ENCODE peak calls at places on chromosomes 7 and 10, in nine cellular contexts. One of them, this sample, is unnamed.

GRCh38 chr10:27912241-27912640 is 86.6 kb downstream of the ODAD2 start:
- DNase-seq in heart right ventricle: no peak
- DNase-seq in nephron progenitor cell: no peak
- DNase-seq in NCI-H2081: no peak
- DNase-seq in skeletal muscle cell: no peak
- DNase-seq in iPS DF 19.7: no peak
- DNase-seq in prostate gland: no peak
- DNase-seq in dorsolateral prefrontal cortex: no peak
- DNase-seq in RCC 7860: no peak
- DNase-seq in this sample: no peak

GRCh38 chr7:141754939-141755338 is 9.0 kb upstream of the TAS2R3 start:
- DNase-seq in heart right ventricle: no peak
- DNase-seq in nephron progenitor cell: peak
- DNase-seq in NCI-H2081: peak
- DNase-seq in skeletal muscle cell: no peak
- DNase-seq in iPS DF 19.7: no peak
- DNase-seq in prostate gland: no peak
- DNase-seq in dorsolateral prefrontal cortex: no peak
- DNase-seq in RCC 7860: peak
- DNase-seq in this sample: peak

GRCh38 chr7:45985902-45986301 is 64.8 kb upstream of the IGFBP3 start:
- DNase-seq in heart right ventricle: no peak
- DNase-seq in nephron progenitor cell: no peak
- DNase-seq in NCI-H2081: no peak
- DNase-seq in skeletal muscle cell: peak
- DNase-seq in iPS DF 19.7: no peak
- DNase-seq in prostate gland: no peak
- DNase-seq in dorsolateral prefrontal cortex: no peak
- DNase-seq in RCC 7860: peak
- DNase-seq in this sample: no peak

GRCh38 chr7:138752568-138753518 is 45.0 kb upstream of the TMEM213 start:
- DNase-seq in heart right ventricle: peak
- DNase-seq in nephron progenitor cell: no peak
- DNase-seq in NCI-H2081: peak
- DNase-seq in skeletal muscle cell: no peak
- DNase-seq in iPS DF 19.7: no peak
- DNase-seq in prostate gland: peak
- DNase-seq in dorsolateral prefrontal cortex: no peak
- DNase-seq in RCC 7860: peak
- DNase-seq in this sample: no peak

GRCh38 chr7:19747740-19748339 is 25.6 kb downstream of the TMEM196 start:
- DNase-seq in heart right ventricle: no peak
- DNase-seq in nephron progenitor cell: peak
- DNase-seq in NCI-H2081: peak
- DNase-seq in skeletal muscle cell: no peak
- DNase-seq in iPS DF 19.7: no peak
- DNase-seq in prostate gland: no peak
- DNase-seq in dorsolateral prefrontal cortex: no peak
- DNase-seq in RCC 7860: peak
- DNase-seq in this sample: peak

GRCh38 chr10:110346914-110347313 is 42.2 kb upstream of the SMNDC1 start:
- DNase-seq in heart right ventricle: no peak
- DNase-seq in nephron progenitor cell: no peak
- DNase-seq in NCI-H2081: no peak
- DNase-seq in skeletal muscle cell: no peak
- DNase-seq in iPS DF 19.7: no peak
- DNase-seq in prostate gland: no peak
- DNase-seq in dorsolateral prefrontal cortex: no peak
- DNase-seq in RCC 7860: no peak
- DNase-seq in this sample: no peak

GRCh38 chr10:79444243-79445119 is 943 bp downstream of the ZCCHC24 start:
- DNase-seq in heart right ventricle: peak
- DNase-seq in nephron progenitor cell: peak
- DNase-seq in NCI-H2081: peak
- DNase-seq in skeletal muscle cell: no peak
- DNase-seq in iPS DF 19.7: no peak
- DNase-seq in prostate gland: peak
- DNase-seq in dorsolateral prefrontal cortex: no peak
- DNase-seq in RCC 7860: peak
- DNase-seq in this sample: peak

GRCh38 chr7:12389089-12389700 is 14.5 kb downstream of the VWDE start:
- DNase-seq in heart right ventricle: peak
- DNase-seq in nephron progenitor cell: peak
- DNase-seq in NCI-H2081: peak
- DNase-seq in skeletal muscle cell: peak
- DNase-seq in iPS DF 19.7: no peak
- DNase-seq in prostate gland: peak
- DNase-seq in dorsolateral prefrontal cortex: no peak
- DNase-seq in RCC 7860: peak
- DNase-seq in this sample: peak

GRCh38 chr10:75402486-75403143 is 1.1 kb upstream of the ZNF503 start:
- DNase-seq in heart right ventricle: peak
- DNase-seq in nephron progenitor cell: peak
- DNase-seq in NCI-H2081: peak
- DNase-seq in skeletal muscle cell: no peak
- DNase-seq in iPS DF 19.7: no peak
- DNase-seq in prostate gland: peak
- DNase-seq in dorsolateral prefrontal cortex: no peak
- DNase-seq in RCC 7860: peak
- DNase-seq in this sample: no peak

GRCh38 chr10:74900297-74900696 is 73.9 kb downstream of the KAT6B start:
- DNase-seq in heart right ventricle: no peak
- DNase-seq in nephron progenitor cell: no peak
- DNase-seq in NCI-H2081: no peak
- DNase-seq in skeletal muscle cell: no peak
- DNase-seq in iPS DF 19.7: no peak
- DNase-seq in prostate gland: no peak
- DNase-seq in dorsolateral prefrontal cortex: no peak
- DNase-seq in RCC 7860: no peak
- DNase-seq in this sample: peak

GRCh38 chr10:8245131-8246117 is 190.9 kb downstream of the GATA3 start:
- DNase-seq in heart right ventricle: no peak
- DNase-seq in nephron progenitor cell: no peak
- DNase-seq in NCI-H2081: no peak
- DNase-seq in skeletal muscle cell: no peak
- DNase-seq in iPS DF 19.7: no peak
- DNase-seq in prostate gland: no peak
- DNase-seq in dorsolateral prefrontal cortex: no peak
- DNase-seq in RCC 7860: no peak
- DNase-seq in this sample: peak

GRCh38 chr10:47310090-47310505 is 10.1 kb downstream of the GDF10 start:
- DNase-seq in heart right ventricle: no peak
- DNase-seq in nephron progenitor cell: no peak
- DNase-seq in NCI-H2081: no peak
- DNase-seq in skeletal muscle cell: no peak
- DNase-seq in iPS DF 19.7: no peak
- DNase-seq in prostate gland: no peak
- DNase-seq in dorsolateral prefrontal cortex: no peak
- DNase-seq in RCC 7860: no peak
- DNase-seq in this sample: no peak

GRCh38 chr10:3850999-3851937 is 66.3 kb upstream of the KLF6 start:
- DNase-seq in heart right ventricle: no peak
- DNase-seq in nephron progenitor cell: no peak
- DNase-seq in NCI-H2081: no peak
- DNase-seq in skeletal muscle cell: peak
- DNase-seq in iPS DF 19.7: no peak
- DNase-seq in prostate gland: no peak
- DNase-seq in dorsolateral prefrontal cortex: no peak
- DNase-seq in RCC 7860: peak
- DNase-seq in this sample: no peak

GRCh38 chr7:93977551-93977950 is 26.6 kb downstream of the BET1 start:
- DNase-seq in heart right ventricle: no peak
- DNase-seq in nephron progenitor cell: no peak
- DNase-seq in NCI-H2081: no peak
- DNase-seq in skeletal muscle cell: no peak
- DNase-seq in iPS DF 19.7: no peak
- DNase-seq in prostate gland: no peak
- DNase-seq in dorsolateral prefrontal cortex: no peak
- DNase-seq in RCC 7860: no peak
- DNase-seq in this sample: no peak

GRCh38 chr7:155843426-155844018 is 31.3 kb upstream of the SHH start:
- DNase-seq in heart right ventricle: no peak
- DNase-seq in nephron progenitor cell: no peak
- DNase-seq in NCI-H2081: no peak
- DNase-seq in skeletal muscle cell: no peak
- DNase-seq in iPS DF 19.7: no peak
- DNase-seq in prostate gland: no peak
- DNase-seq in dorsolateral prefrontal cortex: no peak
- DNase-seq in RCC 7860: no peak
- DNase-seq in this sample: no peak

GRCh38 chr10:109183366-109183765 is 739.9 kb downstream of the XPNPEP1 start:
- DNase-seq in heart right ventricle: no peak
- DNase-seq in nephron progenitor cell: no peak
- DNase-seq in NCI-H2081: no peak
- DNase-seq in skeletal muscle cell: peak
- DNase-seq in iPS DF 19.7: no peak
- DNase-seq in prostate gland: no peak
- DNase-seq in dorsolateral prefrontal cortex: no peak
- DNase-seq in RCC 7860: no peak
- DNase-seq in this sample: no peak

GRCh38 chr10:8583096-8583495 is 528.6 kb downstream of the GATA3 start:
- DNase-seq in heart right ventricle: no peak
- DNase-seq in nephron progenitor cell: no peak
- DNase-seq in NCI-H2081: no peak
- DNase-seq in skeletal muscle cell: no peak
- DNase-seq in iPS DF 19.7: no peak
- DNase-seq in prostate gland: no peak
- DNase-seq in dorsolateral prefrontal cortex: no peak
- DNase-seq in RCC 7860: peak
- DNase-seq in this sample: no peak

GRCh38 chr7:105581066-105581811 is at the start of gene EFCAB10:
- DNase-seq in heart right ventricle: peak
- DNase-seq in nephron progenitor cell: peak
- DNase-seq in NCI-H2081: peak
- DNase-seq in skeletal muscle cell: no peak
- DNase-seq in iPS DF 19.7: peak
- DNase-seq in prostate gland: peak
- DNase-seq in dorsolateral prefrontal cortex: peak
- DNase-seq in RCC 7860: peak
- DNase-seq in this sample: peak

GRCh38 chr10:69959911-69960310 is 92.7 kb upstream of the MACROH2A2 start:
- DNase-seq in heart right ventricle: no peak
- DNase-seq in nephron progenitor cell: no peak
- DNase-seq in NCI-H2081: no peak
- DNase-seq in skeletal muscle cell: no peak
- DNase-seq in iPS DF 19.7: no peak
- DNase-seq in prostate gland: no peak
- DNase-seq in dorsolateral prefrontal cortex: no peak
- DNase-seq in RCC 7860: no peak
- DNase-seq in this sample: no peak

GRCh38 chr7:69186974-69187373 is 411.3 kb upstream of the AUTS2 start:
- DNase-seq in heart right ventricle: no peak
- DNase-seq in nephron progenitor cell: no peak
- DNase-seq in NCI-H2081: no peak
- DNase-seq in skeletal muscle cell: no peak
- DNase-seq in iPS DF 19.7: no peak
- DNase-seq in prostate gland: no peak
- DNase-seq in dorsolateral prefrontal cortex: no peak
- DNase-seq in RCC 7860: no peak
- DNase-seq in this sample: no peak

GRCh38 chr10:132030898-132031463 is 34.8 kb upstream of the JAKMIP3 start:
- DNase-seq in heart right ventricle: no peak
- DNase-seq in nephron progenitor cell: no peak
- DNase-seq in NCI-H2081: no peak
- DNase-seq in skeletal muscle cell: no peak
- DNase-seq in iPS DF 19.7: no peak
- DNase-seq in prostate gland: no peak
- DNase-seq in dorsolateral prefrontal cortex: no peak
- DNase-seq in RCC 7860: no peak
- DNase-seq in this sample: no peak

GRCh38 chr7:36746347-36746746 is 22.1 kb upstream of the AOAH start:
- DNase-seq in heart right ventricle: no peak
- DNase-seq in nephron progenitor cell: no peak
- DNase-seq in NCI-H2081: no peak
- DNase-seq in skeletal muscle cell: no peak
- DNase-seq in iPS DF 19.7: no peak
- DNase-seq in prostate gland: no peak
- DNase-seq in dorsolateral prefrontal cortex: no peak
- DNase-seq in RCC 7860: peak
- DNase-seq in this sample: no peak

GRCh38 chr7:7274782-7275181 is 92.4 kb downstream of the C1GALT1 start:
- DNase-seq in heart right ventricle: no peak
- DNase-seq in nephron progenitor cell: no peak
- DNase-seq in NCI-H2081: no peak
- DNase-seq in skeletal muscle cell: no peak
- DNase-seq in iPS DF 19.7: no peak
- DNase-seq in prostate gland: no peak
- DNase-seq in dorsolateral prefrontal cortex: no peak
- DNase-seq in RCC 7860: no peak
- DNase-seq in this sample: no peak

GRCh38 chr10:16910795-16911164 is 93.6 kb upstream of the RSU1 start:
- DNase-seq in heart right ventricle: no peak
- DNase-seq in nephron progenitor cell: no peak
- DNase-seq in NCI-H2081: no peak
- DNase-seq in skeletal muscle cell: no peak
- DNase-seq in iPS DF 19.7: no peak
- DNase-seq in prostate gland: no peak
- DNase-seq in dorsolateral prefrontal cortex: no peak
- DNase-seq in RCC 7860: no peak
- DNase-seq in this sample: no peak

GRCh38 chr7:142838461-142839213 is 16.2 kb upstream of the EPHB6 start:
- DNase-seq in heart right ventricle: no peak
- DNase-seq in nephron progenitor cell: no peak
- DNase-seq in NCI-H2081: no peak
- DNase-seq in skeletal muscle cell: no peak
- DNase-seq in iPS DF 19.7: no peak
- DNase-seq in prostate gland: no peak
- DNase-seq in dorsolateral prefrontal cortex: no peak
- DNase-seq in RCC 7860: no peak
- DNase-seq in this sample: no peak

GRCh38 chr7:108246227-108246837 is 116.2 kb upstream of the LAMB4 start:
- DNase-seq in heart right ventricle: no peak
- DNase-seq in nephron progenitor cell: peak
- DNase-seq in NCI-H2081: no peak
- DNase-seq in skeletal muscle cell: peak
- DNase-seq in iPS DF 19.7: no peak
- DNase-seq in prostate gland: no peak
- DNase-seq in dorsolateral prefrontal cortex: no peak
- DNase-seq in RCC 7860: peak
- DNase-seq in this sample: peak

GRCh38 chr10:102086196-102086595 is 21.0 kb downstream of the HPS6 start:
- DNase-seq in heart right ventricle: no peak
- DNase-seq in nephron progenitor cell: no peak
- DNase-seq in NCI-H2081: no peak
- DNase-seq in skeletal muscle cell: no peak
- DNase-seq in iPS DF 19.7: no peak
- DNase-seq in prostate gland: no peak
- DNase-seq in dorsolateral prefrontal cortex: no peak
- DNase-seq in RCC 7860: no peak
- DNase-seq in this sample: no peak

GRCh38 chr10:121999301-121999700 is 10.3 kb downstream of the TACC2 start:
- DNase-seq in heart right ventricle: peak
- DNase-seq in nephron progenitor cell: no peak
- DNase-seq in NCI-H2081: no peak
- DNase-seq in skeletal muscle cell: no peak
- DNase-seq in iPS DF 19.7: no peak
- DNase-seq in prostate gland: no peak
- DNase-seq in dorsolateral prefrontal cortex: no peak
- DNase-seq in RCC 7860: no peak
- DNase-seq in this sample: no peak

GRCh38 chr7:84245831-84246230 is 51.2 kb upstream of the SEMA3A start:
- DNase-seq in heart right ventricle: no peak
- DNase-seq in nephron progenitor cell: no peak
- DNase-seq in NCI-H2081: peak
- DNase-seq in skeletal muscle cell: no peak
- DNase-seq in iPS DF 19.7: no peak
- DNase-seq in prostate gland: no peak
- DNase-seq in dorsolateral prefrontal cortex: no peak
- DNase-seq in RCC 7860: no peak
- DNase-seq in this sample: no peak

GRCh38 chr7:5508698-5509097 is 85.1 kb upstream of the TNRC18 start:
- DNase-seq in heart right ventricle: no peak
- DNase-seq in nephron progenitor cell: no peak
- DNase-seq in NCI-H2081: no peak
- DNase-seq in skeletal muscle cell: no peak
- DNase-seq in iPS DF 19.7: no peak
- DNase-seq in prostate gland: no peak
- DNase-seq in dorsolateral prefrontal cortex: no peak
- DNase-seq in RCC 7860: no peak
- DNase-seq in this sample: no peak

GRCh38 chr7:15317215-15317614 is 244.6 kb downstream of the AGMO start:
- DNase-seq in heart right ventricle: no peak
- DNase-seq in nephron progenitor cell: no peak
- DNase-seq in NCI-H2081: peak
- DNase-seq in skeletal muscle cell: no peak
- DNase-seq in iPS DF 19.7: no peak
- DNase-seq in prostate gland: no peak
- DNase-seq in dorsolateral prefrontal cortex: no peak
- DNase-seq in RCC 7860: no peak
- DNase-seq in this sample: no peak